ENCODE peak calls at places on chromosomes 3 and 15, in seven cellular contexts. Z is endodermal cell; G is lung; E is osteoblast; S is heart right ventricle; B is neuronal stem cell; O is CD8-positive, alpha-beta memory T cell. A is an unnamed sample. For H3K4me1, the result is how much of the 10 kb centered on the place peaks cover.

GRCh38 chr15:48304398-48304797 is 26.8 kb upstream of the DUT start:
- DNase-seq in B (no peak), G (no peak), S (no peak), E (no peak), Z (peak), O (no peak), A (no peak)

GRCh38 chr15:36737430-36737891 is 158.0 kb downstream of the CDIN1 start:
- DNase-seq in G (no peak), O (no peak), S (no peak), Z (no peak), B (no peak), E (no peak), A (no peak)

GRCh38 chr3:193742628-193743027 is 149.6 kb downstream of the OPA1 start:
- DNase-seq in O (no peak), S (no peak), B (no peak), Z (no peak), E (no peak), G (no peak), A (no peak)

GRCh38 chr15:33149919-33150318 is 44.6 kb downstream of the FMN1 start:
- DNase-seq in E (peak), Z (no peak), O (no peak), S (no peak), B (no peak), G (no peak), A (no peak)

GRCh38 chr3:35721628-35722027 is 82.3 kb downstream of the ARPP21 start:
- DNase-seq in G (no peak), Z (no peak), O (no peak), S (no peak), E (no peak), B (no peak), A (no peak)

GRCh38 chr15:33009026-33009425 is 185.5 kb downstream of the FMN1 start:
- DNase-seq in B (no peak), G (no peak), E (no peak), O (no peak), S (no peak), Z (no peak), A (no peak)

GRCh38 chr3:19256313-19256712 is 108.0 kb downstream of the KCNH8 start:
- DNase-seq in E (no peak), O (no peak), S (no peak), Z (peak), G (no peak), B (no peak), A (no peak)

GRCh38 chr3:129933471-129933870 is 40.0 kb upstream of the TMCC1 start:
- DNase-seq in B (no peak), Z (no peak), S (no peak), O (no peak), E (no peak), G (no peak), A (no peak)

GRCh38 chr3:173371848-173372487 is 25.6 kb upstream of the NLGN1 start:
- DNase-seq in B (peak), O (no peak), E (no peak), S (peak), G (no peak), Z (peak), A (peak)

GRCh38 chr3:88235102-88235501 is 85.3 kb downstream of the C3orf38 start:
- DNase-seq in O (no peak), S (no peak), E (peak), Z (no peak), G (no peak), B (no peak), A (no peak)

GRCh38 chr3:141452045-141452444 is 34.8 kb upstream of the RASA2 start:
- DNase-seq in G (no peak), S (no peak), B (peak), Z (peak), O (no peak), E (no peak), A (no peak)

GRCh38 chr3:141454906-141455602 is 31.8 kb upstream of the RASA2 start:
- DNase-seq in G (no peak), B (peak), Z (peak), O (no peak), E (peak), S (no peak), A (no peak)

GRCh38 chr3:141455603-141456327 is 31.1 kb upstream of the RASA2 start:
- DNase-seq in Z (no peak), O (no peak), S (no peak), B (no peak), G (no peak), E (no peak), A (no peak)

GRCh38 chr3:141452773-141453172 is 34.1 kb upstream of the RASA2 start:
- DNase-seq in G (no peak), Z (no peak), S (no peak), B (no peak), E (no peak), O (no peak), A (no peak)

DNA sequence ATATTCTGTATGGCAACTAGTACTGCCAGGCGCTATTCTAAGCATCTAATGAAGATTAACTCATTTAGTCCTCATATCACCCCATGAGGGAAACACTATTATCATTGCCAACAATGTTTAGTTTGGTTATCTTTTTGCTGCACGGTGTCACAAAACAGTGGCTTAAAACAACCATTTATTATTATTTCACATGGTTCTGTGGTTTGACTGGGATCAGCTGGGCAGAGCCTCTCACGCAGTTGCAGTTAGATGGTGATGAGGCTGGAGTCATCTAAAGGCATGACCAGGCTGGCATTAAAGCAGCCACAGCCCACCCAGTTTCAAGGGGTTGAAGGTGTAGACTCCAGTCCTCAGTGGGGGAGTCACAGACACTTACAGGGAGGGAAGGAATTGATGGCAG is 32.8 kb upstream of the RASA2 start:
- DNase-seq in Z (no peak), E (no peak), S (no peak), O (no peak), G (no peak), B (no peak), A (no peak)
- H3K4me1 ChIP-seq in Z (under half), E (under half), S (under half), O (under half), G (under half), B (under half), A (under half)

GRCh38 chr3:11556851-11557644 is 86.7 kb downstream of the VGLL4 start:
- DNase-seq in Z (no peak), S (peak), B (no peak), O (no peak), E (peak), G (no peak), A (no peak)
- H3K4me1 ChIP-seq in Z (under half), S (half or more), B (under half), O (under half), E (under half), G (under half), A (under half)

GRCh38 chr3:195893121-195893449 is 15.3 kb downstream of the TNK2 start:
- DNase-seq in E (peak), S (peak), G (no peak), B (no peak), O (no peak), Z (no peak), A (peak)
- H3K4me1 ChIP-seq in E (half or more), S (half or more), G (under half), B (half or more), O (under half), Z (under half), A (half or more)

GRCh38 chr3:127747066-127747465 is 74.3 kb downstream of the ABTB1 start:
- DNase-seq in Z (no peak), O (no peak), E (no peak), S (no peak), G (no peak), B (no peak), A (no peak)

GRCh38 chr3:127746400-127747057 is 73.8 kb downstream of the ABTB1 start:
- DNase-seq in Z (no peak), B (no peak), O (no peak), E (no peak), G (peak), S (peak), A (no peak)

GRCh38 chr3:127744216-127744815 is 71.6 kb downstream of the ABTB1 start:
- DNase-seq in O (no peak), Z (no peak), S (no peak), G (no peak), B (no peak), E (no peak), A (no peak)

GRCh38 chr3:127744875-127745274 is 72.1 kb downstream of the ABTB1 start:
- DNase-seq in O (no peak), E (no peak), G (no peak), Z (no peak), S (no peak), B (no peak), A (no peak)

GRCh38 chr3:127745656-127746399 is 73.1 kb downstream of the ABTB1 start:
- DNase-seq in G (no peak), O (no peak), E (no peak), S (no peak), B (no peak), Z (no peak), A (no peak)
- H3K4me1 ChIP-seq in G (under half), O (under half), E (under half), S (half or more), B (under half), Z (under half), A (under half)